ENCODE peak calls at places on chromosomes 5 and 9, in seven cellular contexts. X is kidney tubule cell; Z is cardiac muscle cell; Y is pons; H is CD4-positive, CD25-positive, alpha-beta regulatory T cell; N is COR-L47; Q is iris pigment epithelial cell. G is an unnamed sample.

GRCh38 chr5:168314735-168315411 is 23.4 kb downstream of the WWC1 start:
- DNase-seq in X (peak), Z (no peak), Y (no peak), H (no peak), N (no peak), Q (peak), G (no peak)

GRCh38 chr5:148912714-148913398 is 86.4 kb downstream of the ADRB2 start:
- DNase-seq in X (peak), Z (no peak), Y (peak), H (no peak), N (no peak), Q (peak), G (peak)

GRCh38 chr5:87327998-87328397 is 60.3 kb downstream of the RASA1 start:
- DNase-seq in X (peak), Z (no peak), Y (no peak), H (no peak), N (no peak), Q (peak), G (no peak)

GRCh38 chr5:94691270-94691669 is 72.8 kb downstream of the SLF1 start:
- DNase-seq in X (no peak), Z (no peak), Y (no peak), H (no peak), N (no peak), Q (no peak), G (no peak)

GRCh38 chr5:6356578-6357164 is 21.7 kb downstream of the MED10 start:
- DNase-seq in X (no peak), Z (no peak), Y (no peak), H (no peak), N (no peak), Q (no peak), G (no peak)

GRCh38 chr5:121797677-121798518 is 53.8 kb upstream of the FTMT start:
- DNase-seq in X (no peak), Z (no peak), Y (no peak), H (no peak), N (no peak), Q (no peak), G (no peak)

GRCh38 chr5:16864566-16864965 is 71.5 kb downstream of the MYO10 start:
- DNase-seq in X (no peak), Z (no peak), Y (no peak), H (no peak), N (no peak), Q (no peak), G (no peak)

GRCh38 chr9:115939065-115939765 is 214.4 kb upstream of the PAPPA start:
- DNase-seq in X (peak), Z (no peak), Y (no peak), H (no peak), N (no peak), Q (peak), G (no peak)

GRCh38 chr5:149410721-149411432 is 31.8 kb upstream of the IL17B start:
- DNase-seq in X (no peak), Z (no peak), Y (no peak), H (no peak), N (no peak), Q (no peak), G (no peak)

GRCh38 chr5:141785135-141785534 is 93.1 kb downstream of the PCDH1 start:
- DNase-seq in X (no peak), Z (no peak), Y (no peak), H (no peak), N (no peak), Q (no peak), G (no peak)

GRCh38 chr9:123967323-123967722 is 37.4 kb upstream of the DENND1A start:
- DNase-seq in X (no peak), Z (no peak), Y (no peak), H (no peak), N (no peak), Q (no peak), G (no peak)

GRCh38 chr9:128091144-128091543 is 23.1 kb downstream of the SLC25A25 start:
- DNase-seq in X (no peak), Z (peak), Y (peak), H (no peak), N (no peak), Q (peak), G (peak)

GRCh38 chr9:104987743-104988142 is 59.8 kb upstream of the ABCA1 start:
- DNase-seq in X (peak), Z (no peak), Y (no peak), H (no peak), N (no peak), Q (no peak), G (no peak)

GRCh38 chr5:6827815-6828214 is 114.6 kb downstream of the TENT4A start:
- DNase-seq in X (peak), Z (peak), Y (no peak), H (peak), N (no peak), Q (no peak), G (no peak)

GRCh38 chr9:33106827-33107621 is 30.6 kb upstream of the SMU1 start:
- DNase-seq in X (peak), Z (no peak), Y (no peak), H (no peak), N (no peak), Q (peak), G (peak)

GRCh38 chr5:179858241-179858585 is 404 bp downstream of the MRNIP start:
- DNase-seq in X (peak), Z (peak), Y (peak), H (peak), N (peak), Q (peak), G (peak)

GRCh38 chr9:79764377-79764776 is 192.6 kb downstream of the TLE4 start:
- DNase-seq in X (peak), Z (no peak), Y (peak), H (no peak), N (no peak), Q (peak), G (peak)

GRCh38 chr9:38683336-38683735 is 36.6 kb downstream of the FAM240B start:
- DNase-seq in X (no peak), Z (no peak), Y (no peak), H (no peak), N (no peak), Q (peak), G (no peak)

GRCh38 chr5:34452170-34452828 is 203.8 kb upstream of the RAI14 start:
- DNase-seq in X (peak), Z (peak), Y (no peak), H (no peak), N (peak), Q (peak), G (no peak)

GRCh38 chr9:81535542-81536241 is 153.7 kb downstream of the TLE1 start:
- DNase-seq in X (peak), Z (no peak), Y (no peak), H (no peak), N (peak), Q (peak), G (no peak)

GRCh38 chr5:41636605-41637004 is 126.2 kb upstream of the PLCXD3 start:
- DNase-seq in X (peak), Z (peak), Y (no peak), H (no peak), N (no peak), Q (peak), G (peak)

GRCh38 chr9:133584559-133585476 is 24.4 kb downstream of the FAM163B start:
- DNase-seq in X (no peak), Z (no peak), Y (no peak), H (no peak), N (peak), Q (no peak), G (no peak)

GRCh38 chr9:104093162-104093561 is 947 bp upstream of the SMC2 start:
- DNase-seq in X (no peak), Z (no peak), Y (no peak), H (no peak), N (peak), Q (peak), G (peak)

GRCh38 chr5:172939561-172939960 is 19.7 kb upstream of the RPL26L1 start:
- DNase-seq in X (no peak), Z (peak), Y (peak), H (no peak), N (no peak), Q (no peak), G (peak)

GRCh38 chr5:125134216-125135081 is 388.0 kb upstream of the ZNF608 start:
- DNase-seq in X (peak), Z (no peak), Y (peak), H (no peak), N (no peak), Q (peak), G (no peak)

GRCh38 chr5:124662261-124662781 is 84.1 kb downstream of the ZNF608 start:
- DNase-seq in X (peak), Z (no peak), Y (no peak), H (no peak), N (peak), Q (no peak), G (peak)

GRCh38 chr5:31464081-31464480 is 67.8 kb downstream of the DROSHA start:
- DNase-seq in X (no peak), Z (no peak), Y (no peak), H (no peak), N (no peak), Q (no peak), G (no peak)

GRCh38 chr5:172506921-172507320 is 52.6 kb upstream of the SH3PXD2B start:
- DNase-seq in X (no peak), Z (no peak), Y (no peak), H (no peak), N (no peak), Q (no peak), G (no peak)

GRCh38 chr5:112934366-112934693 is 12.3 kb upstream of the REEP5 start:
- DNase-seq in X (no peak), Z (no peak), Y (no peak), H (no peak), N (no peak), Q (no peak), G (no peak)

GRCh38 chr9:122001491-122002201 is 91.5 kb downstream of the TTLL11 start:
- DNase-seq in X (no peak), Z (peak), Y (no peak), H (no peak), N (peak), Q (peak), G (no peak)

GRCh38 chr5:124373843-124374242 is 372.6 kb downstream of the ZNF608 start:
- DNase-seq in X (no peak), Z (no peak), Y (no peak), H (no peak), N (no peak), Q (no peak), G (no peak)

GRCh38 chr9:77846957-77847574 is 184.5 kb downstream of the GNAQ start:
- DNase-seq in X (peak), Z (no peak), Y (peak), H (no peak), N (peak), Q (peak), G (no peak)

GRCh38 chr5:165184183-165184582 is 1678.8 kb downstream of the MAT2B start:
- DNase-seq in X (no peak), Z (no peak), Y (no peak), H (no peak), N (no peak), Q (no peak), G (no peak)

GRCh38 chr5:84119252-84119651 is 265.4 kb downstream of the EDIL3 start:
- DNase-seq in X (no peak), Z (no peak), Y (no peak), H (no peak), N (no peak), Q (no peak), G (no peak)

GRCh38 chr5:107743357-107744000 is 72.7 kb upstream of the EFNA5 start:
- DNase-seq in X (peak), Z (no peak), Y (peak), H (no peak), N (no peak), Q (peak), G (no peak)

GRCh38 chr5:104977530-104977929 is 1414.9 kb upstream of the NUDT12 start:
- DNase-seq in X (no peak), Z (no peak), Y (no peak), H (no peak), N (peak), Q (no peak), G (no peak)

GRCh38 chr5:59693492-59693891 is 200.0 kb downstream of the PDE4D start:
- DNase-seq in X (no peak), Z (no peak), Y (no peak), H (no peak), N (no peak), Q (no peak), G (no peak)

G was measured in cerebellar cortex.